ENCODE peak calls at places on chromosomes 16 and 17, in seven cellular contexts. One of them, this sample, is unnamed.

GRCh38 chr17:80408872-80409271 is 6.1 kb upstream of the ENDOV start:
- DNase-seq in PC-3: no peak
- DNase-seq in AG04449: no peak
- DNase-seq in heart right ventricle: no peak
- DNase-seq in endothelial cell: no peak
- DNase-seq in prostate gland: no peak
- DNase-seq in dorsolateral prefrontal cortex: no peak
- DNase-seq in this sample: peak; percentile 15

GRCh38 chr17:81165246-81166032 is at the start of gene PVALEF:
- DNase-seq in AG04449: no peak
- DNase-seq in dorsolateral prefrontal cortex: peak; percentile 71
- DNase-seq in endothelial cell: peak; percentile 49
- DNase-seq in prostate gland: no peak
- DNase-seq in heart right ventricle: no peak
- DNase-seq in PC-3: no peak
- DNase-seq in this sample: no peak

GRCh38 chr17:34503804-34504203 is 75.6 kb upstream of the TMEM132E start:
- DNase-seq in prostate gland: no peak
- DNase-seq in AG04449: no peak
- DNase-seq in heart right ventricle: peak; percentile 34
- DNase-seq in endothelial cell: no peak
- DNase-seq in dorsolateral prefrontal cortex: peak; percentile 49
- DNase-seq in PC-3: no peak
- DNase-seq in this sample: no peak

GRCh38 chr17:75730065-75730464 is 8.8 kb downstream of the ITGB4 start:
- DNase-seq in PC-3: no peak
- DNase-seq in endothelial cell: no peak
- DNase-seq in prostate gland: no peak
- DNase-seq in AG04449: no peak
- DNase-seq in dorsolateral prefrontal cortex: no peak
- DNase-seq in heart right ventricle: no peak
- DNase-seq in this sample: no peak

GRCh38 chr16:49631521-49632041 is 224.3 kb downstream of the ZNF423 start:
- DNase-seq in dorsolateral prefrontal cortex: no peak
- DNase-seq in PC-3: no peak
- DNase-seq in heart right ventricle: no peak
- DNase-seq in endothelial cell: no peak
- DNase-seq in AG04449: peak; percentile 46
- DNase-seq in prostate gland: no peak
- DNase-seq in this sample: peak; percentile 2

GRCh38 chr17:27980035-27980434 is 62.4 kb upstream of the NLK start:
- DNase-seq in endothelial cell: no peak
- DNase-seq in AG04449: no peak
- DNase-seq in heart right ventricle: no peak
- DNase-seq in PC-3: peak; percentile 82
- DNase-seq in prostate gland: no peak
- DNase-seq in dorsolateral prefrontal cortex: no peak
- DNase-seq in this sample: peak; percentile 90

GRCh38 chr17:38453951-38454421 is 25.7 kb downstream of the ARHGAP23 start:
- DNase-seq in AG04449: no peak
- DNase-seq in dorsolateral prefrontal cortex: no peak
- DNase-seq in prostate gland: peak; percentile 33
- DNase-seq in endothelial cell: no peak
- DNase-seq in heart right ventricle: no peak
- DNase-seq in PC-3: peak; percentile 44
- DNase-seq in this sample: peak; percentile 57

GRCh38 chr17:17723354-17724261 is 42.4 kb downstream of the RAI1 start:
- DNase-seq in endothelial cell: peak; percentile 33
- DNase-seq in dorsolateral prefrontal cortex: no peak
- DNase-seq in PC-3: no peak
- DNase-seq in heart right ventricle: no peak
- DNase-seq in AG04449: no peak
- DNase-seq in prostate gland: peak; percentile 56
- DNase-seq in this sample: no peak

GRCh38 chr17:31750578-31750977 is 108.5 kb downstream of the COPRS start:
- DNase-seq in prostate gland: peak; percentile 58
- DNase-seq in heart right ventricle: no peak
- DNase-seq in dorsolateral prefrontal cortex: no peak
- DNase-seq in PC-3: no peak
- DNase-seq in endothelial cell: no peak
- DNase-seq in AG04449: no peak
- DNase-seq in this sample: no peak

GRCh38 chr17:21210411-21211076 is 3.4 kb downstream of the TMEM11 start:
- DNase-seq in AG04449: no peak
- DNase-seq in dorsolateral prefrontal cortex: no peak
- DNase-seq in prostate gland: no peak
- DNase-seq in heart right ventricle: no peak
- DNase-seq in PC-3: no peak
- DNase-seq in endothelial cell: no peak
- DNase-seq in this sample: no peak

GRCh38 chr17:40480501-40481003 is 20.9 kb downstream of the TNS4 start:
- DNase-seq in dorsolateral prefrontal cortex: no peak
- DNase-seq in prostate gland: no peak
- DNase-seq in PC-3: peak; percentile 34
- DNase-seq in AG04449: no peak
- DNase-seq in endothelial cell: no peak
- DNase-seq in heart right ventricle: peak; percentile 37
- DNase-seq in this sample: peak; percentile 73

GRCh38 chr17:41959336-41960095 is 7.1 kb upstream of the CNP start:
- DNase-seq in prostate gland: no peak
- DNase-seq in dorsolateral prefrontal cortex: no peak
- DNase-seq in PC-3: peak; percentile 48
- DNase-seq in AG04449: no peak
- DNase-seq in endothelial cell: peak; percentile 65
- DNase-seq in heart right ventricle: no peak
- DNase-seq in this sample: peak; percentile 55

GRCh38 chr16:7505495-7505894 is 172.8 kb downstream of the RBFOX1 start:
- DNase-seq in prostate gland: no peak
- DNase-seq in PC-3: no peak
- DNase-seq in heart right ventricle: no peak
- DNase-seq in endothelial cell: no peak
- DNase-seq in dorsolateral prefrontal cortex: peak; percentile 53
- DNase-seq in AG04449: no peak
- DNase-seq in this sample: no peak

GRCh38 chr16:7506363-7506762 is 173.7 kb downstream of the RBFOX1 start:
- DNase-seq in PC-3: no peak
- DNase-seq in endothelial cell: no peak
- DNase-seq in AG04449: no peak
- DNase-seq in prostate gland: no peak
- DNase-seq in dorsolateral prefrontal cortex: no peak
- DNase-seq in heart right ventricle: no peak
- DNase-seq in this sample: no peak

GRCh38 chr16:7511549-7512260 is 179.1 kb downstream of the RBFOX1 start:
- DNase-seq in AG04449: no peak
- DNase-seq in PC-3: no peak
- DNase-seq in dorsolateral prefrontal cortex: no peak
- DNase-seq in endothelial cell: no peak
- DNase-seq in prostate gland: no peak
- DNase-seq in heart right ventricle: no peak
- DNase-seq in this sample: no peak

GRCh38 chr16:7509919-7510705 is 177.5 kb downstream of the RBFOX1 start:
- DNase-seq in endothelial cell: no peak
- DNase-seq in AG04449: no peak
- DNase-seq in dorsolateral prefrontal cortex: peak; percentile 45
- DNase-seq in heart right ventricle: no peak
- DNase-seq in prostate gland: no peak
- DNase-seq in PC-3: no peak
- DNase-seq in this sample: no peak

GRCh38 chr16:7508656-7509055 is 176.0 kb downstream of the RBFOX1 start:
- DNase-seq in heart right ventricle: no peak
- DNase-seq in prostate gland: no peak
- DNase-seq in endothelial cell: no peak
- DNase-seq in dorsolateral prefrontal cortex: no peak
- DNase-seq in PC-3: no peak
- DNase-seq in AG04449: no peak
- DNase-seq in this sample: no peak
- TF ChIP-seq CTCF in heart right ventricle: no peak
- TF ChIP-seq CTCF in prostate gland: no peak
- TF ChIP-seq CTCF in endothelial cell: no peak
- TF ChIP-seq CTCF in dorsolateral prefrontal cortex: no peak
- TF ChIP-seq CTCF in PC-3: no peak
- TF ChIP-seq CTCF in AG04449: no peak
- TF ChIP-seq CTCF in this sample: no peak

GRCh38 chr16:70642633-70643032 is 3.7 kb upstream of the IL34 start:
- DNase-seq in dorsolateral prefrontal cortex: no peak
- DNase-seq in prostate gland: no peak
- DNase-seq in PC-3: no peak
- DNase-seq in endothelial cell: no peak
- DNase-seq in AG04449: no peak
- DNase-seq in heart right ventricle: no peak
- DNase-seq in this sample: no peak

GRCh38 chr16:70635356-70636016 is 10.9 kb upstream of the IL34 start:
- DNase-seq in heart right ventricle: peak; percentile 38
- DNase-seq in dorsolateral prefrontal cortex: no peak
- DNase-seq in AG04449: no peak
- DNase-seq in endothelial cell: no peak
- DNase-seq in PC-3: peak; percentile 68
- DNase-seq in prostate gland: no peak
- DNase-seq in this sample: no peak

GRCh38 chr16:70634861-70635260 is 11.5 kb upstream of the IL34 start:
- DNase-seq in endothelial cell: no peak
- DNase-seq in PC-3: no peak
- DNase-seq in heart right ventricle: no peak
- DNase-seq in dorsolateral prefrontal cortex: no peak
- DNase-seq in prostate gland: no peak
- DNase-seq in AG04449: no peak
- DNase-seq in this sample: no peak

GRCh38 chr16:70644763-70645597 is 1.4 kb upstream of the IL34 start:
- DNase-seq in dorsolateral prefrontal cortex: no peak
- DNase-seq in AG04449: no peak
- DNase-seq in prostate gland: no peak
- DNase-seq in PC-3: no peak
- DNase-seq in endothelial cell: no peak
- DNase-seq in heart right ventricle: no peak
- DNase-seq in this sample: no peak

GRCh38 chr16:70638814-70639792 is 7.3 kb upstream of the IL34 start:
- DNase-seq in dorsolateral prefrontal cortex: no peak
- DNase-seq in PC-3: no peak
- DNase-seq in heart right ventricle: no peak
- DNase-seq in endothelial cell: no peak
- DNase-seq in prostate gland: no peak
- DNase-seq in AG04449: no peak
- DNase-seq in this sample: peak; percentile 28
- TF ChIP-seq CTCF in dorsolateral prefrontal cortex: no peak
- TF ChIP-seq CTCF in PC-3: peak; percentile 12
- TF ChIP-seq CTCF in heart right ventricle: no peak
- TF ChIP-seq CTCF in endothelial cell: no peak
- TF ChIP-seq CTCF in prostate gland: no peak
- TF ChIP-seq CTCF in AG04449: no peak
- TF ChIP-seq CTCF in this sample: no peak

DNA sequence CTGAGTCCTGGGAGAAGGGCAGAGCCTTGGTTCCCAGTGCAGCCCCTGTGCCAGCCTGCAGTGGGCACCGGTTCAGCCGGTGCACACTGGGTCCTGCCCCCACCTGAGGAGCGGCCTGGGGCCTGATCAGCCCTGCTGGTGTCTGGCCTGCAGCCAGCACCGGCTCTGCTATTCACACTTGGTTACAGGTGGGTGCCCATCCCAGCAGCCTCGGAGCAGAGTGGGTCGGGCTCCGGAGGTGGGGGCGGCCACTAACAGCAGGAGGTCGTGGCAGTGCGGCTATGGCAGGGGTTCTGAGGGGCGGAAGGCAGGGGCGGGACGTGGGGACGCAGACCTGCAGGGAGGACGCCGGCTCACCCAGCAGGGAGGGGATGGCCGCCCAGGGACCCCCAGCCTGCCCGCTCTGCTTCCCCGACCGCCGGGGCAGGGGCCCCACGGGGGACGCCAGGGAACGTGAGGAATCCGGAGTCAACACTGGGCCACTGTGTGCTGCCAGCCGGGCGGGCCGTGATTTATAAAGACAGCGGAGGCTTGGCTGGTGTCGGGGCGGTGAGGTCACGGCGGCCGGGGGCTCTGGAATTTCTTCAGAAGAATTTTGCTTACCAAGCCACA is 20.3 kb downstream of the METRNL start:
- DNase-seq in heart right ventricle: no peak
- DNase-seq in endothelial cell: no peak
- DNase-seq in PC-3: no peak
- DNase-seq in prostate gland: no peak
- DNase-seq in AG04449: no peak
- DNase-seq in dorsolateral prefrontal cortex: no peak
- DNase-seq in this sample: no peak
- TF ChIP-seq CTCF in heart right ventricle: no peak
- TF ChIP-seq CTCF in endothelial cell: no peak
- TF ChIP-seq CTCF in PC-3: no peak
- TF ChIP-seq CTCF in prostate gland: no peak
- TF ChIP-seq CTCF in AG04449: no peak
- TF ChIP-seq CTCF in dorsolateral prefrontal cortex: no peak
- TF ChIP-seq CTCF in this sample: no peak

GRCh38 chr17:78654230-78654824 is 77.1 kb upstream of the DNAH17 start:
- DNase-seq in AG04449: no peak
- DNase-seq in heart right ventricle: no peak
- DNase-seq in dorsolateral prefrontal cortex: no peak
- DNase-seq in PC-3: no peak
- DNase-seq in endothelial cell: no peak
- DNase-seq in prostate gland: no peak
- DNase-seq in this sample: no peak

GRCh38 chr17:78659546-78659945 is 82.3 kb upstream of the DNAH17 start:
- DNase-seq in heart right ventricle: no peak
- DNase-seq in AG04449: no peak
- DNase-seq in prostate gland: no peak
- DNase-seq in PC-3: no peak
- DNase-seq in endothelial cell: no peak
- DNase-seq in dorsolateral prefrontal cortex: no peak
- DNase-seq in this sample: no peak

GRCh38 chr17:78661092-78661770 is 84.0 kb upstream of the DNAH17 start:
- DNase-seq in heart right ventricle: no peak
- DNase-seq in dorsolateral prefrontal cortex: peak; percentile 16
- DNase-seq in endothelial cell: no peak
- DNase-seq in AG04449: no peak
- DNase-seq in PC-3: peak; percentile 92
- DNase-seq in prostate gland: no peak
- DNase-seq in this sample: peak; percentile 77

GRCh38 chr17:78655251-78655940 is 78.2 kb upstream of the DNAH17 start:
- DNase-seq in dorsolateral prefrontal cortex: no peak
- DNase-seq in endothelial cell: no peak
- DNase-seq in prostate gland: no peak
- DNase-seq in AG04449: no peak
- DNase-seq in heart right ventricle: no peak
- DNase-seq in PC-3: no peak
- DNase-seq in this sample: no peak

DNA sequence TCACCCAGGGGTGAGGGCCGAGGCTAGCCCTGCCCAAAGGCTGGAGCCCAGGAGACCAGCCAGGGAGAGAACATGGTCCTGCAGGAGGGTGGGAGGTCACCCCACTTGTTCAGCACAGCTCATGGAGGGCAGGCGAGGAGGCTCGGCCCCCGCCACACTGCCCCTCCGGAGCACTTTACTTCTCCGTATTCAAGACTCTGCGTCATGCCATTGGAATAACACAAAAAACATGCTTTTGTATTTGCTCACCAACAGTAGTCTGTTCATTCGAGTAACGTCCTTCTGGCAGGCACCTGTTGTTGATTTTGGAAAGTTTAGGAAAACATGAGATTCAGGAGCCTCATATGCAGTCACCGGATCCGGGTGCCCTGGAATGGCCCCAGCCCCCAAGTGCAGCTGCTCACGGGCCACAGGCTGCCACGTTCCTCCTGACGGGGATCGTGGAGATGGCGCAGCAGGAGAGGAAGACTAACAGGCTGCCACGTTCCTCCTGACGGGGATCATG is 81.1 kb upstream of the DNAH17 start:
- DNase-seq in endothelial cell: no peak
- DNase-seq in heart right ventricle: no peak
- DNase-seq in dorsolateral prefrontal cortex: peak; percentile 21
- DNase-seq in prostate gland: no peak
- DNase-seq in AG04449: peak; percentile 55
- DNase-seq in PC-3: no peak
- DNase-seq in this sample: no peak
- TF ChIP-seq CTCF in endothelial cell: no peak
- TF ChIP-seq CTCF in heart right ventricle: no peak
- TF ChIP-seq CTCF in dorsolateral prefrontal cortex: no peak
- TF ChIP-seq CTCF in prostate gland: no peak
- TF ChIP-seq CTCF in AG04449: no peak
- TF ChIP-seq CTCF in PC-3: no peak
- TF ChIP-seq CTCF in this sample: no peak